ENCODE peak calls at places on chromosomes 13 and 19, in five cellular contexts. F is osteocyte; B is AG10803; Q is central memory CD4-positive, alpha-beta T cell; C is activated gamma-delta T cell treated with Interleukin-2 at 50 U/mL for 16 hours. R is an unnamed sample.

GRCh38 chr19:40740747-40741146 is 9.5 kb downstream of the ACTMAP start:
- DNase-seq in C (no peak), F (no peak), B (peak; percentile 85), Q (no peak), R (no peak)

GRCh38 chr13:23488442-23488841 is 54.9 kb upstream of the SACS start:
- DNase-seq in F (no peak), B (peak; percentile 64), Q (peak; percentile 5), C (no peak), R (no peak)

GRCh38 chr19:12786149-12786870 is 5.0 kb upstream of the JUNB start:
- DNase-seq in F (no peak), B (no peak), Q (no peak), C (no peak), R (no peak)

GRCh38 chr13:30418886-30419459 is 3.3 kb upstream of the UBE2L5 start:
- DNase-seq in Q (no peak), B (peak; percentile 29), C (no peak), F (no peak), R (peak; percentile 35)

GRCh38 chr19:47240996-47241918 is 10.3 kb upstream of the BBC3 start:
- DNase-seq in F (no peak), C (peak; percentile 86), B (peak; percentile 71), Q (peak; percentile 82), R (no peak)

GRCh38 chr19:39138221-39139211 is 12.9 kb downstream of the PAK4 start:
- DNase-seq in C (no peak), B (no peak), Q (no peak), F (no peak), R (no peak)

GRCh38 chr19:16654151-16654550 is 5.8 kb downstream of the SMIM7 start:
- DNase-seq in Q (no peak), F (no peak), B (no peak), C (no peak), R (peak; percentile 21)

GRCh38 chr19:28868836-28869235 is 344.1 kb downstream of the UQCRFS1 start:
- DNase-seq in Q (no peak), F (no peak), C (no peak), B (no peak), R (no peak)

GRCh38 chr19:52190679-52191293 is 934 bp downstream of the PPP2R1A start:
- DNase-seq in Q (no peak), F (no peak), B (peak; percentile 46), C (no peak), R (no peak)

GRCh38 chr19:6970478-6970877 is 50.8 kb downstream of the MBD3L2B start:
- DNase-seq in F (no peak), B (no peak), C (no peak), Q (no peak), R (peak; percentile 66)

GRCh38 chr13:50386527-50387123 is 371.4 kb downstream of the KCNRG start:
- DNase-seq in F (no peak), Q (no peak), C (no peak), B (peak; percentile 78), R (no peak)